ENCODE peak calls at places on chromosomes 1 and 21, in nine cellular contexts. I is hepatocyte; F is kidney; R is stimulated activated CD4-positive, alpha-beta T cell treated with anti-CD3 and anti-CD28 coated beads, Interleukin-4, amount 100 ng/mL, for 24 hours; N is prostate gland; C is KBM-7; Z is GM04503; X is ovary; T is stimulated activated CD8-positive, alpha-beta memory T cell treated with anti-CD3 and anti-CD28 coated beads, Interleukin-15, amount 100 ng/mL, for 24 hours. U is an unnamed sample.

GRCh38 chr1:31866450-31866801 is 50.6 kb upstream of the SPOCD1 start:
- DNase-seq in I (peak), F (no peak), R (no peak), N (no peak), C (peak), Z (no peak), X (no peak), T (no peak), U (no peak)

GRCh38 chr1:160309183-160309535 is 24.2 kb upstream of the PEX19 start:
- DNase-seq in I (no peak), F (no peak), R (no peak), N (no peak), C (no peak), Z (no peak), X (no peak), T (no peak), U (no peak)

GRCh38 chr1:156911587-156912298 is 8.7 kb upstream of the LRRC71 start:
- DNase-seq in I (no peak), F (no peak), R (no peak), N (no peak), C (peak), Z (no peak), X (no peak), T (no peak), U (no peak)

GRCh38 chr1:151085953-151086559 is 15.5 kb downstream of the GABPB2 start:
- DNase-seq in I (no peak), F (no peak), R (no peak), N (no peak), C (no peak), Z (no peak), X (no peak), T (no peak), U (no peak)

GRCh38 chr1:204495078-204495753 is 611 bp upstream of the PIK3C2B start:
- DNase-seq in I (no peak), F (no peak), R (no peak), N (no peak), C (no peak), Z (no peak), X (no peak), T (no peak), U (no peak)

GRCh38 chr1:8423702-8424538 is 106.0 kb downstream of the SLC45A1 start:
- DNase-seq in I (peak), F (peak), R (peak), N (no peak), C (peak), Z (no peak), X (peak), T (peak), U (peak)

GRCh38 chr1:87394462-87394861 is 65.8 kb downstream of the LMO4 start:
- DNase-seq in I (no peak), F (no peak), R (no peak), N (no peak), C (no peak), Z (no peak), X (no peak), T (no peak), U (no peak)

GRCh38 chr1:40396420-40396819 is 22.9 kb downstream of the SMAP2 start:
- DNase-seq in I (no peak), F (no peak), R (no peak), N (no peak), C (no peak), Z (no peak), X (no peak), T (no peak), U (no peak)

GRCh38 chr1:203354246-203354645 is 3.3 kb upstream of the FMOD start:
- DNase-seq in I (no peak), F (no peak), R (no peak), N (no peak), C (no peak), Z (peak), X (no peak), T (no peak), U (no peak)

GRCh38 chr1:226107471-226108460 is 45.2 kb downstream of the H3-3A start:
- DNase-seq in I (no peak), F (no peak), R (no peak), N (peak), C (no peak), Z (no peak), X (no peak), T (no peak), U (no peak)

GRCh38 chr1:84959294-84959693 is 37.6 kb downstream of the MCOLN2 start:
- DNase-seq in I (no peak), F (no peak), R (peak), N (no peak), C (no peak), Z (no peak), X (no peak), T (no peak), U (no peak)

GRCh38 chr1:100622966-100623762 is 85.2 kb downstream of the GPR88 start:
- DNase-seq in I (no peak), F (no peak), R (no peak), N (no peak), C (no peak), Z (no peak), X (no peak), T (no peak), U (no peak)

GRCh38 chr1:92191726-92192125 is 26.0 kb upstream of the C1orf146 start:
- DNase-seq in I (no peak), F (no peak), R (no peak), N (no peak), C (no peak), Z (no peak), X (no peak), T (no peak), U (no peak)

GRCh38 chr1:21593231-21593630 is 75.9 kb downstream of the RAP1GAP start:
- DNase-seq in I (no peak), F (no peak), R (no peak), N (no peak), C (no peak), Z (no peak), X (no peak), T (no peak), U (no peak)

GRCh38 chr1:6427445-6428390 is 3.1 kb downstream of the ESPN start:
- DNase-seq in I (no peak), F (peak), R (no peak), N (no peak), C (no peak), Z (no peak), X (no peak), T (no peak), U (no peak)

GRCh38 chr1:48859429-48859828 is 82.7 kb upstream of the BEND5 start:
- DNase-seq in I (no peak), F (no peak), R (no peak), N (no peak), C (no peak), Z (no peak), X (no peak), T (no peak), U (no peak)

GRCh38 chr1:234613128-234613875 is 3.3 kb upstream of the IRF2BP2 start:
- DNase-seq in I (peak), F (no peak), R (no peak), N (no peak), C (no peak), Z (peak), X (no peak), T (no peak), U (no peak)

GRCh38 chr21:44710294-44710665 is 1.1 kb downstream of the TSPEAR start:
- DNase-seq in I (no peak), F (no peak), R (no peak), N (no peak), C (no peak), Z (no peak), X (peak), T (no peak), U (no peak)

GRCh38 chr1:24805534-24806301 is 60.5 kb downstream of the CLIC4 start:
- DNase-seq in I (no peak), F (no peak), R (no peak), N (no peak), C (no peak), Z (peak), X (no peak), T (no peak), U (peak)

GRCh38 chr1:40862008-40862863 is at the start of gene CITED4:
- DNase-seq in I (peak), F (peak), R (peak), N (peak), C (peak), Z (no peak), X (peak), T (peak), U (peak)

GRCh38 chr1:163056832-163057231 is 12.3 kb upstream of the RGS4 start:
- DNase-seq in I (no peak), F (no peak), R (no peak), N (no peak), C (no peak), Z (peak), X (no peak), T (no peak), U (no peak)

GRCh38 chr1:182631058-182631677 is 27.0 kb upstream of the RGS16 start:
- DNase-seq in I (no peak), F (no peak), R (no peak), N (no peak), C (no peak), Z (no peak), X (no peak), T (no peak), U (no peak)

GRCh38 chr1:6490181-6491075 is 1.0 kb downstream of the PLEKHG5 start:
- DNase-seq in I (peak), F (peak), R (peak), N (peak), C (peak), Z (no peak), X (peak), T (peak), U (peak)

GRCh38 chr1:37036667-37037053 is 2.3 kb upstream of the GRIK3 start:
- DNase-seq in I (no peak), F (no peak), R (no peak), N (no peak), C (no peak), Z (no peak), X (no peak), T (no peak), U (no peak)

GRCh38 chr1:159054427-159054826 is 22.1 kb downstream of the AIM2 start:
- DNase-seq in I (no peak), F (no peak), R (no peak), N (no peak), C (no peak), Z (no peak), X (no peak), T (no peak), U (no peak)

GRCh38 chr1:9326596-9326995 is 33.9 kb downstream of the SPSB1 start:
- DNase-seq in I (peak), F (no peak), R (no peak), N (no peak), C (no peak), Z (peak), X (peak), T (no peak), U (no peak)

GRCh38 chr1:244494659-244495058 is 33.6 kb downstream of the CATSPERE start:
- DNase-seq in I (no peak), F (no peak), R (no peak), N (no peak), C (no peak), Z (no peak), X (no peak), T (no peak), U (no peak)

GRCh38 chr1:94306521-94306920 is 69.1 kb upstream of the ARHGAP29 start:
- DNase-seq in I (no peak), F (no peak), R (no peak), N (no peak), C (no peak), Z (no peak), X (no peak), T (no peak), U (no peak)

GRCh38 chr1:91846007-91846620 is 39.8 kb downstream of the TGFBR3 start:
- DNase-seq in I (peak), F (no peak), R (no peak), N (peak), C (peak), Z (no peak), X (no peak), T (no peak), U (no peak)

GRCh38 chr1:61246001-61246400 is 163.6 kb downstream of the NFIA start:
- DNase-seq in I (no peak), F (no peak), R (no peak), N (no peak), C (no peak), Z (no peak), X (no peak), T (no peak), U (no peak)

U was measured in upper lobe of left lung.